ENCODE peak calls at places on chromosomes 6 and 20, in ten cellular contexts. X, G, F, M, S, Y, K, C, R and H are unnamed samples.

GRCh38 chr20:3922223-3922982 is 33.2 kb downstream of the PANK2 start:
- DNase-seq in X (no peak), G (no peak), F (no peak), M (no peak), S (no peak), Y (no peak), K (no peak), C (no peak), R (no peak), H (no peak)

GRCh38 chr6:142294681-142295080 is 7.1 kb upstream of the ADGRG6 start:
- DNase-seq in X (no peak), G (no peak), F (no peak), M (no peak), S (no peak), Y (no peak), K (no peak), C (no peak), R (no peak), H (no peak)

GRCh38 chr6:101650402-101651100 is 257.0 kb downstream of the GRIK2 start:
- DNase-seq in X (no peak), G (no peak), F (no peak), M (no peak), S (no peak), Y (no peak), K (no peak), C (no peak), R (no peak), H (no peak)

GRCh38 chr20:10369723-10370090 is 64.3 kb downstream of the MKKS start:
- DNase-seq in X (no peak), G (no peak), F (peak), M (no peak), S (no peak), Y (no peak), K (peak), C (no peak), R (no peak), H (no peak)

GRCh38 chr6:7073810-7074525 is 33.8 kb upstream of the RREB1 start:
- DNase-seq in X (no peak), G (peak), F (no peak), M (peak), S (peak), Y (peak), K (no peak), C (no peak), R (peak), H (peak)

GRCh38 chr6:99745651-99746050 is 139.0 kb downstream of the PRDM13 start:
- DNase-seq in X (no peak), G (no peak), F (no peak), M (no peak), S (no peak), Y (peak), K (peak), C (no peak), R (no peak), H (no peak)

GRCh38 chr6:21749754-21750153 is 156.2 kb downstream of the SOX4 start:
- DNase-seq in X (no peak), G (no peak), F (no peak), M (no peak), S (no peak), Y (no peak), K (no peak), C (no peak), R (no peak), H (no peak)

GRCh38 chr6:116408476-116408875 is 37.7 kb downstream of the DSE start:
- DNase-seq in X (no peak), G (no peak), F (no peak), M (no peak), S (no peak), Y (peak), K (no peak), C (no peak), R (no peak), H (no peak)

GRCh38 chr6:1381397-1382330 is 7.7 kb upstream of the FOXF2 start:
- DNase-seq in X (no peak), G (peak), F (no peak), M (peak), S (no peak), Y (peak), K (no peak), C (peak), R (peak), H (peak)

GRCh38 chr6:2030682-2031244 is 214.6 kb downstream of the GMDS start:
- DNase-seq in X (no peak), G (no peak), F (no peak), M (no peak), S (no peak), Y (no peak), K (no peak), C (no peak), R (no peak), H (no peak)

GRCh38 chr6:71403422-71404134 is 115.0 kb downstream of the OGFRL1 start:
- DNase-seq in X (no peak), G (no peak), F (no peak), M (no peak), S (no peak), Y (no peak), K (no peak), C (no peak), R (no peak), H (no peak)

GRCh38 chr6:2729921-2730320 is 20.8 kb downstream of the MYLK4 start:
- DNase-seq in X (no peak), G (no peak), F (no peak), M (no peak), S (no peak), Y (no peak), K (no peak), C (no peak), R (no peak), H (no peak)

GRCh38 chr6:142013286-142013685 is 119.4 kb upstream of the GJE1 start:
- DNase-seq in X (no peak), G (no peak), F (peak), M (no peak), S (no peak), Y (no peak), K (peak), C (no peak), R (no peak), H (no peak)

GRCh38 chr6:90219168-90219985 is 77.3 kb downstream of the BACH2 start:
- DNase-seq in X (no peak), G (no peak), F (peak), M (no peak), S (peak), Y (peak), K (peak), C (no peak), R (no peak), H (no peak)

GRCh38 chr6:26249959-26250805 is 114.8 kb upstream of the BTN3A2 start:
- DNase-seq in X (peak), G (no peak), F (peak), M (peak), S (peak), Y (peak), K (peak), C (no peak), R (peak), H (no peak)

GRCh38 chr20:25314497-25315417 is 66.9 kb downstream of the PYGB start:
- DNase-seq in X (no peak), G (no peak), F (no peak), M (peak), S (no peak), Y (peak), K (no peak), C (no peak), R (no peak), H (no peak)

GRCh38 chr6:131362696-131363095 is 210.3 kb upstream of the ARG1 start:
- DNase-seq in X (no peak), G (no peak), F (no peak), M (no peak), S (no peak), Y (no peak), K (no peak), C (no peak), R (no peak), H (no peak)

GRCh38 chr20:15992564-15992963 is 580.7 kb downstream of the KIF16B start:
- DNase-seq in X (no peak), G (no peak), F (peak), M (no peak), S (no peak), Y (no peak), K (no peak), C (no peak), R (no peak), H (no peak)

GRCh38 chr6:29552512-29553051 is 7.0 kb downstream of the UBD start:
- DNase-seq in X (no peak), G (no peak), F (peak), M (no peak), S (no peak), Y (peak), K (peak), C (peak), R (peak), H (peak)